ENCODE peak calls at places on chromosomes 12 and 14, in five cellular contexts. T, H, X, K and F are unnamed samples.

GRCh38 chr14:99408286-99408970 is 72.2 kb downstream of the SETD3 start:
- DNase-seq in X (no peak), K (no peak), H (no peak), T (no peak), F (no peak)

GRCh38 chr12:84701966-84702365 is 210.6 kb downstream of the SLC6A15 start:
- DNase-seq in X (peak; percentile 40), H (no peak), K (no peak), T (no peak), F (no peak)

GRCh38 chr12:62604856-62605255 is 138.2 kb downstream of the MON2 start:
- DNase-seq in X (peak; percentile 66), T (no peak), H (no peak), K (no peak), F (no peak)

GRCh38 chr14:68578597-68578996 is 214.3 kb downstream of the ZFP36L1 start:
- DNase-seq in H (no peak), X (no peak), T (no peak), K (no peak), F (no peak)

GRCh38 chr12:10098762-10099161 is at the start of gene CLEC1A:
- DNase-seq in H (peak; percentile 17), K (no peak), X (no peak), T (peak; percentile 76), F (no peak)

GRCh38 chr12:90090929-90091651 is 382.5 kb upstream of the ATP2B1 start:
- DNase-seq in H (no peak), K (peak; percentile 91), X (peak; percentile 97), T (no peak), F (no peak)

GRCh38 chr12:112418248-112418595 is 525 bp upstream of the PTPN11 start:
- DNase-seq in K (no peak), T (no peak), X (peak; percentile 41), H (no peak), F (no peak)

GRCh38 chr14:77098470-77099353 is 654 bp downstream of the CIPC start:
- DNase-seq in X (peak; percentile 57), K (no peak), T (peak; percentile 44), H (peak; percentile 69), F (no peak)

GRCh38 chr12:62520361-62520760 is 53.7 kb downstream of the MON2 start:
- DNase-seq in T (no peak), X (no peak), K (no peak), H (no peak), F (no peak)

GRCh38 chr14:74599201-74599809 is 12.7 kb downstream of the LTBP2 start:
- DNase-seq in T (no peak), K (no peak), X (peak; percentile 46), H (no peak), F (no peak)

GRCh38 chr14:24058260-24058950 is 6.6 kb downstream of the CARMIL3 start:
- DNase-seq in X (peak; percentile 86), T (no peak), K (peak; percentile 68), H (peak; percentile 86), F (no peak)

GRCh38 chr14:103474893-103475292 is 47.7 kb downstream of the CKB start:
- DNase-seq in T (no peak), X (no peak), H (no peak), K (no peak), F (no peak)

GRCh38 chr12:82685721-82686222 is 934 bp upstream of the TMTC2 start:
- DNase-seq in H (peak; percentile 98), X (peak; percentile 98), T (peak; percentile 97), K (peak; percentile 93), F (peak; percentile 75)

GRCh38 chr12:25933001-25933400 is 25.5 kb upstream of the RASSF8 start:
- DNase-seq in T (no peak), X (no peak), H (no peak), K (no peak), F (no peak)

GRCh38 chr14:99733221-99733550 is 49.1 kb downstream of the CYP46A1 start:
- DNase-seq in X (no peak), T (peak; percentile 26), H (no peak), K (peak; percentile 58), F (no peak)

GRCh38 chr14:50607181-50607580 is 47.2 kb downstream of the ATL1 start:
- DNase-seq in X (peak; percentile 94), H (no peak), T (no peak), K (no peak), F (no peak)

GRCh38 chr12:88453323-88453722 is 126.9 kb downstream of the KITLG start:
- DNase-seq in T (no peak), K (no peak), X (peak; percentile 51), H (no peak), F (no peak)

GRCh38 chr12:67239061-67239460 is 30.1 kb upstream of the CAND1 start:
- DNase-seq in H (no peak), T (no peak), K (no peak), X (no peak), F (no peak)

GRCh38 chr12:11797317-11797913 is 147.9 kb downstream of the ETV6 start:
- DNase-seq in T (no peak), K (no peak), X (peak; percentile 38), H (no peak), F (no peak)

GRCh38 chr12:108633534-108634224 is at the start of gene SELPLG:
- DNase-seq in X (no peak), T (peak; percentile 30), H (peak; percentile 23), K (no peak), F (peak; percentile 73)

GRCh38 chr12:100445081-100445481 is 28.6 kb upstream of the NR1H4 start:
- DNase-seq in T (no peak), H (no peak), X (no peak), K (no peak), F (no peak)

GRCh38 chr12:98939350-98939749 is 294.3 kb downstream of the APAF1 start:
- DNase-seq in K (no peak), X (peak; percentile 72), T (no peak), H (no peak), F (no peak)

GRCh38 chr12:53770281-53770680 is 18.5 kb upstream of the CISTR start:
- DNase-seq in T (no peak), K (no peak), H (no peak), X (peak; percentile 91), F (no peak)

GRCh38 chr14:102580552-102581110 is 11.8 kb upstream of the RCOR1 start:
- DNase-seq in T (no peak), K (no peak), H (no peak), X (peak; percentile 73), F (no peak)

GRCh38 chr14:99574099-99574880 is 29.7 kb downstream of the CCDC85C start:
- DNase-seq in T (peak; percentile 67), K (no peak), H (peak; percentile 84), X (peak; percentile 54), F (no peak)

GRCh38 chr12:46946137-46946536 is 120.3 kb upstream of the SLC38A4 start:
- DNase-seq in K (no peak), H (no peak), T (no peak), X (peak; percentile 90), F (no peak)

GRCh38 chr12:51475543-51475942 is 50.9 kb downstream of the SLC4A8 start:
- DNase-seq in X (peak; percentile 38), K (no peak), H (peak; percentile 26), T (no peak), F (no peak)

GRCh38 chr12:50052964-50053363 is 4.4 kb upstream of the ASIC1 start:
- DNase-seq in X (no peak), T (no peak), K (peak; percentile 20), H (no peak), F (no peak)

GRCh38 chr12:65662590-65662989 is 161.7 kb upstream of the HMGA2 start:
- DNase-seq in X (no peak), K (no peak), T (no peak), H (no peak), F (no peak)

GRCh38 chr12:24954261-24954660 is 5.4 kb upstream of the BCAT1 start:
- DNase-seq in H (no peak), K (no peak), T (no peak), X (no peak), F (no peak)

GRCh38 chr12:84357314-84357713 is 555.3 kb downstream of the SLC6A15 start:
- DNase-seq in X (no peak), H (no peak), K (no peak), T (no peak), F (no peak)

GRCh38 chr12:121893901-121894540 is 5.4 kb downstream of the PSMD9 start:
- DNase-seq in T (peak; percentile 66), X (peak; percentile 85), H (peak; percentile 69), K (no peak), F (no peak)

GRCh38 chr14:104690266-104690711 is 871 bp downstream of the INF2 start:
- DNase-seq in T (no peak), K (no peak), H (no peak), X (peak; percentile 36), F (no peak)
- H3K4me1 ChIP-seq in T (peaks cover 3% of the 10 kb centered on the region), K (peaks cover 47% of the 10 kb centered on the region), H (peaks cover 43% of the 10 kb centered on the region), X (peaks cover 16% of the 10 kb centered on the region), F (peaks cover 76% of the 10 kb centered on the region)

GRCh38 chr14:22551597-22551982 is 37.4 kb downstream of the DAD1 start:
- DNase-seq in K (no peak), H (no peak), X (no peak), T (no peak), F (no peak)

GRCh38 chr14:22553445-22553844 is 35.6 kb downstream of the DAD1 start:
- DNase-seq in H (no peak), K (no peak), X (no peak), T (no peak), F (no peak)

GRCh38 chr14:22552001-22552826 is 36.8 kb downstream of the DAD1 start:
- DNase-seq in T (no peak), H (no peak), K (no peak), X (no peak), F (no peak)

GRCh38 chr14:22554706-22555572 is 34.1 kb downstream of the DAD1 start:
- DNase-seq in H (no peak), T (no peak), X (no peak), K (no peak), F (no peak)

GRCh38 chr14:22552827-22553076 is 36.3 kb downstream of the DAD1 start:
- DNase-seq in T (no peak), K (no peak), H (no peak), X (no peak), F (no peak)
- H3K4me1 ChIP-seq in T (peaks cover 6% of the 10 kb centered on the region), K (peaks cover 29% of the 10 kb centered on the region), H (peaks cover 20% of the 10 kb centered on the region), X (peaks cover 18% of the 10 kb centered on the region), F (peaks cover 95% of the 10 kb centered on the region)

GRCh38 chr12:29574500-29574899 is 77.0 kb upstream of the OVCH1 start:
- DNase-seq in H (no peak), K (no peak), X (no peak), T (no peak), F (no peak)
- H3K4me1 ChIP-seq in H (no peaks in the 10 kb centered on the region), K (no peaks in the 10 kb centered on the region), X (peaks cover 13% of the 10 kb centered on the region), T (no peaks in the 10 kb centered on the region), F (no peaks in the 10 kb centered on the region)

GRCh38 chr12:94717656-94718055 is 67.3 kb upstream of the TMCC3 start:
- DNase-seq in K (no peak), H (no peak), X (no peak), T (no peak), F (no peak)
- H3K4me1 ChIP-seq in K (no peaks in the 10 kb centered on the region), H (no peaks in the 10 kb centered on the region), X (no peaks in the 10 kb centered on the region), T (no peaks in the 10 kb centered on the region), F (no peaks in the 10 kb centered on the region)

GRCh38 chr12:104697186-104697585 is 240.4 kb downstream of the CHST11 start:
- DNase-seq in X (peak; percentile 37), H (no peak), T (no peak), K (no peak), F (no peak)
- H3K4me1 ChIP-seq in X (peaks cover 68% of the 10 kb centered on the region), H (peaks cover 5% of the 10 kb centered on the region), T (no peaks in the 10 kb centered on the region), K (no peaks in the 10 kb centered on the region), F (peaks cover 33% of the 10 kb centered on the region)

GRCh38 chr12:57459750-57460400 is at the start of gene GLI1:
- DNase-seq in T (peak; percentile 72), X (peak; percentile 68), K (no peak), H (no peak), F (no peak)
- H3K4me1 ChIP-seq in T (no peaks in the 10 kb centered on the region), X (peaks cover 15% of the 10 kb centered on the region), K (peaks cover 24% of the 10 kb centered on the region), H (peaks cover 22% of the 10 kb centered on the region), F (peaks cover 35% of the 10 kb centered on the region)